ENCODE peak calls at places on chromosome 4, in four cellular contexts. K is retina; E is activated CD4-positive, CD25-positive, alpha-beta regulatory T cell treated with anti-CD3 and anti-CD28 coated beads, Interleukin-2, amount 50 U/mL, for 72 hours; P is neural crest cell. M is an unnamed sample.

GRCh38 chr4:83285022-83285387 is 407 bp upstream of the COQ2 start:
- DNase-seq in K (no peak), E (no peak), P (no peak), M (peak)

GRCh38 chr4:77697860-77698599 is 92.4 kb downstream of the CXCL13 start:
- DNase-seq in K (no peak), E (no peak), P (no peak), M (peak)

GRCh38 chr4:119559044-119559647 is 69.5 kb downstream of the PDE5A start:
- DNase-seq in K (no peak), E (no peak), P (no peak), M (peak)

GRCh38 chr4:104487105-104487504 is 7.6 kb downstream of the CXXC4 start:
- DNase-seq in K (no peak), E (no peak), P (no peak), M (no peak)

GRCh38 chr4:23041501-23041900 is 348.8 kb downstream of the GBA3 start:
- DNase-seq in K (no peak), E (no peak), P (no peak), M (peak)

GRCh38 chr4:153651961-153652784 is 31.9 kb upstream of the TLR2 start:
- DNase-seq in K (no peak), E (no peak), P (no peak), M (peak)

GRCh38 chr4:186726150-186726439 is 2.4 kb upstream of the FAT1 start:
- DNase-seq in K (no peak), E (no peak), P (no peak), M (no peak)

GRCh38 chr4:164815711-164816110 is 61.3 kb upstream of the APELA start:
- DNase-seq in K (no peak), E (no peak), P (no peak), M (no peak)

GRCh38 chr4:26056406-26056805 is 142.4 kb downstream of the SMIM20 start:
- DNase-seq in K (no peak), E (no peak), P (no peak), M (no peak)

GRCh38 chr4:179755322-179755721 is 2313.1 kb upstream of the AGA start:
- DNase-seq in K (no peak), E (no peak), P (no peak), M (no peak)

GRCh38 chr4:55512922-55513571 is 33.7 kb downstream of the CLOCK start:
- DNase-seq in K (no peak), E (no peak), P (no peak), M (no peak)

GRCh38 chr4:83546796-83547195 is 10.9 kb downstream of the GPAT3 start:
- DNase-seq in K (no peak), E (no peak), P (no peak), M (no peak)

GRCh38 chr4:78922207-78922606 is 17.0 kb downstream of the PAQR3 start:
- DNase-seq in K (no peak), E (no peak), P (no peak), M (peak)

GRCh38 chr4:142366821-142367220 is 479.3 kb downstream of the INPP4B start:
- DNase-seq in K (no peak), E (no peak), P (no peak), M (peak)

GRCh38 chr4:32172761-32173160 is 1452.6 kb downstream of the PCDH7 start:
- DNase-seq in K (no peak), E (no peak), P (no peak), M (peak)

GRCh38 chr4:108107729-108108382 is 60.9 kb downstream of the LEF1 start:
- DNase-seq in K (no peak), E (no peak), P (no peak), M (no peak)

GRCh38 chr4:71830-72229 is 18.7 kb downstream of the ZNF595 start:
- DNase-seq in K (no peak), E (no peak), P (no peak), M (no peak)

GRCh38 chr4:174036563-174036962 is 246.9 kb downstream of the FBXO8 start:
- DNase-seq in K (no peak), E (no peak), P (no peak), M (no peak)

GRCh38 chr4:155666701-155667537 is at the start of gene GUCY1A1:
- DNase-seq in K (peak), E (no peak), P (peak), M (peak)

GRCh38 chr4:137455647-137456321 is 76.5 kb downstream of the PCDH18 start:
- DNase-seq in K (no peak), E (no peak), P (no peak), M (no peak)